ENCODE peak calls at places on chromosomes 6 and 20, in eight cellular contexts. C is H4; S is HFFc6; X is dorsolateral prefrontal cortex; F is DMS 273 treated with DMSO at 0.1 percent for 48 hours; T is T follicular helper cell; R is CD8-positive, alpha-beta T cell; Q is fibroblast of lung. Y is an unnamed sample.

GRCh38 chr6:40733290-40733689 is 146.1 kb upstream of the LRFN2 start:
- DNase-seq in R (no peak), S (peak), Q (peak), C (no peak), F (no peak), T (no peak), X (no peak), Y (no peak)

GRCh38 chr6:72035483-72035882 is 149.1 kb downstream of the RIMS1 start:
- DNase-seq in R (no peak), C (no peak), S (no peak), X (no peak), F (no peak), Q (no peak), T (no peak), Y (no peak)

GRCh38 chr6:27890351-27891299 is 21.6 kb downstream of the OR2B2 start:
- DNase-seq in F (no peak), S (peak), C (peak), T (peak), Q (peak), R (peak), X (no peak), Y (peak)

GRCh38 chr20:56504373-56505005 is 20.1 kb upstream of the FAM209A start:
- DNase-seq in Q (no peak), R (no peak), S (no peak), X (no peak), F (no peak), T (no peak), C (no peak), Y (no peak)

GRCh38 chr6:15375638-15376290 is 129.9 kb downstream of the JARID2 start:
- DNase-seq in R (no peak), C (no peak), T (no peak), Q (no peak), X (no peak), S (no peak), F (no peak), Y (no peak)

GRCh38 chr6:85574932-85575598 is 18.6 kb downstream of the SNX14 start:
- DNase-seq in F (no peak), S (peak), R (no peak), T (no peak), Q (peak), C (no peak), X (no peak), Y (no peak)

GRCh38 chr6:169800668-169801395 is 49.4 kb downstream of the ERMARD start:
- DNase-seq in C (peak), F (peak), Q (peak), S (peak), R (no peak), X (peak), T (no peak), Y (no peak)

GRCh38 chr6:130001229-130001554 is 17.2 kb upstream of the L3MBTL3 start:
- DNase-seq in C (no peak), F (no peak), Q (no peak), X (no peak), R (no peak), S (no peak), T (no peak), Y (no peak)

GRCh38 chr20:13274311-13274965 is 53.4 kb downstream of the ISM1 start:
- DNase-seq in T (no peak), C (no peak), Q (no peak), X (no peak), S (no peak), F (peak), R (no peak), Y (no peak)

GRCh38 chr6:53258774-53259155 is 90.0 kb downstream of the ELOVL5 start:
- DNase-seq in T (no peak), R (no peak), C (no peak), S (no peak), X (no peak), Q (no peak), F (no peak), Y (no peak)